ENCODE peak calls at places on chromosome 2, in five cellular contexts. G, X, S, F and E are unnamed samples.

GRCh38 chr2:105515581-105516415 is 116.9 kb upstream of the FHL2 start:
- DNase-seq in X (peak), S (no peak), F (no peak), G (no peak), E (peak)

GRCh38 chr2:234679766-234680687 is 183.1 kb upstream of the ARL4C start:
- DNase-seq in G (no peak), S (no peak), F (no peak), X (peak), E (peak)

GRCh38 chr2:127125821-127126220 is 18.9 kb upstream of the BIN1 start:
- DNase-seq in S (no peak), F (no peak), G (no peak), X (no peak), E (no peak)

GRCh38 chr2:174939046-174939445 is 66.1 kb downstream of the CHN1 start:
- DNase-seq in X (no peak), G (no peak), F (no peak), S (no peak), E (no peak)

GRCh38 chr2:172090044-172090946 is 5.0 kb downstream of the DLX1 start:
- DNase-seq in G (no peak), X (no peak), S (no peak), F (no peak), E (no peak)

GRCh38 chr2:63755980-63756379 is 85.7 kb upstream of the UGP2 start:
- DNase-seq in F (no peak), X (no peak), S (no peak), G (no peak), E (no peak)

GRCh38 chr2:181007086-181007837 is 26.9 kb downstream of the UBE2E3 start:
- DNase-seq in F (no peak), X (no peak), S (no peak), G (no peak), E (no peak)

GRCh38 chr2:11687736-11688135 is 17.7 kb upstream of the NTSR2 start:
- DNase-seq in G (no peak), F (no peak), S (no peak), X (no peak), E (no peak)

GRCh38 chr2:79219383-79219988 is 59.9 kb upstream of the REG3A start:
- DNase-seq in S (peak), X (no peak), G (no peak), F (no peak), E (no peak)

GRCh38 chr2:125313806-125314205 is 1288.7 kb downstream of the CNTNAP5 start:
- DNase-seq in X (no peak), G (no peak), S (no peak), F (no peak), E (no peak)

GRCh38 chr2:233409286-233409991 is 55.1 kb downstream of the DGKD start:
- DNase-seq in G (no peak), S (no peak), X (no peak), F (no peak), E (peak)